ENCODE peak calls at places on chromosomes 4 and X, in four cellular contexts. Z, D, V and G are unnamed samples.

GRCh38 chr4:177557416-177557815 is 115.2 kb upstream of the AGA start:
- DNase-seq in D (no peak), Z (no peak), V (no peak), G (no peak)

GRCh38 chr4:46924789-46925188 is 15.7 kb upstream of the COX7B2 start:
- DNase-seq in Z (no peak), D (no peak), V (no peak), G (no peak)

GRCh38 chrX:68511255-68511654 is 12.4 kb downstream of the YIPF6 start:
- DNase-seq in V (no peak), Z (no peak), D (no peak), G (no peak)

GRCh38 chr4:109588176-109588575 is 28.1 kb downstream of the MCUB start:
- DNase-seq in D (no peak), Z (no peak), V (no peak), G (no peak)

GRCh38 chrX:19193584-19193983 is 71.3 kb upstream of the ADGRG2 start:
- DNase-seq in D (no peak), Z (no peak), V (no peak), G (no peak)

GRCh38 chr4:153781717-153782416 is 7.0 kb downstream of the SFRP2 start:
- DNase-seq in V (no peak), Z (no peak), D (no peak), G (no peak)

GRCh38 chr4:57119054-57119651 is 9.0 kb upstream of the IGFBP7 start:
- DNase-seq in V (no peak), D (peak; percentile 74), Z (peak; percentile 55), G (peak; percentile 92)

GRCh38 chrX:117835034-117835433 is 281.6 kb downstream of the KLHL13 start:
- DNase-seq in Z (no peak), V (no peak), D (no peak), G (no peak)

GRCh38 chr4:15400911-15401671 is 26.7 kb upstream of the C1QTNF7 start:
- DNase-seq in D (peak; percentile 32), V (peak; percentile 85), Z (peak; percentile 84), G (no peak)
- TF ChIP-seq CTCF in D (no peak), V (no peak), Z (no peak), G (peak; percentile 27)

GRCh38 chr4:100722133-100722532 is 204.3 kb upstream of the EMCN start:
- DNase-seq in V (no peak), Z (no peak), D (no peak), G (no peak)

GRCh38 chr4:100722866-100723459 is 205.1 kb upstream of the EMCN start:
- DNase-seq in V (no peak), D (no peak), Z (no peak), G (no peak)

GRCh38 chr4:100721077-100721476 is 203.3 kb upstream of the EMCN start:
- DNase-seq in D (no peak), Z (no peak), V (no peak), G (no peak)

GRCh38 chr4:100716416-100716815 is 198.6 kb upstream of the EMCN start:
- DNase-seq in Z (no peak), D (no peak), V (no peak), G (no peak)

DNA sequence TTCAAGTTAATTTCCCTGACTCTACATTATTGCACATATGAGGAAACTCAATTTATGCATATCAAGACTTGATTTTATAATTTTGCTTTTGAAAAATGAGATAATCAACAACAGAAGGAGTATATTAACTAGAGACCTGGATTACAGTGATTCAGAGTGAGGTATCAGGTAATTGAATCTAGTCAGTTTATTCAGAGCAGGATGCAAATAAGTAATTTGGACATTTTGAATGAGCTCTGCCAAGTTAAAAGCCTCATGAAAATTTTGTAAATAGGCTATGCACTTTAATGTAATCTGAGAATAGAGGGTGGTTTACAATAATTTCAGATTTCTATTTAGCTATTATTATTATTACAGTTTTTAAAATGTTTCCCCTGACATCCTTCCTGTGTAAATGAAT is 203.7 kb upstream of the EMCN start:
- DNase-seq in Z (no peak), D (no peak), V (no peak), G (no peak)
- TF ChIP-seq CTCF in Z (no peak), D (no peak), V (no peak), G (no peak)

GRCh38 chrX:150806827-150807226 is 91.6 kb downstream of the CD99L2 start:
- DNase-seq in Z (no peak), V (no peak), D (no peak), G (no peak)
- TF ChIP-seq CTCF in Z (no peak), V (no peak), D (no peak), G (no peak)

GRCh38 chr4:69156913-69157312 is 57.6 kb downstream of the UGT2B11 start:
- DNase-seq in V (no peak), D (no peak), Z (no peak), G (no peak)
- TF ChIP-seq CTCF in V (no peak), D (peak; percentile 50), Z (no peak), G (peak; percentile 45)

GRCh38 chr4:10163296-10163695 is 46.7 kb upstream of the WDR1 start:
- DNase-seq in Z (no peak), V (no peak), D (no peak), G (no peak)

GRCh38 chr4:10167201-10167600 is 50.6 kb upstream of the WDR1 start:
- DNase-seq in V (no peak), D (no peak), Z (no peak), G (no peak)

GRCh38 chr4:10162341-10163000 is 45.9 kb upstream of the WDR1 start:
- DNase-seq in V (no peak), D (no peak), Z (no peak), G (no peak)

GRCh38 chr4:10161840-10162239 is 45.2 kb upstream of the WDR1 start:
- DNase-seq in D (no peak), V (no peak), Z (no peak), G (no peak)

GRCh38 chr4:10164877-10165283 is 48.3 kb upstream of the WDR1 start:
- DNase-seq in V (no peak), D (no peak), Z (no peak), G (no peak)
- TF ChIP-seq CTCF in V (peak; percentile 63), D (peak; percentile 67), Z (peak; percentile 59), G (peak; percentile 82)